ENCODE peak calls at places on chromosome 19, in eight cellular contexts. C, V, X, G, M, W, F and J are unnamed samples.

GRCh38 chr19:28905996-28906395 is 307.0 kb downstream of the UQCRFS1 start:
- DNase-seq in W (no peak), G (no peak), X (peak; percentile 82), F (no peak), M (no peak), V (no peak), C (no peak), J (no peak)

GRCh38 chr19:47650695-47651094 is 41.8 kb downstream of the BICRA start:
- DNase-seq in W (no peak), C (no peak), G (no peak), M (no peak), F (no peak), X (no peak), V (no peak), J (no peak)

GRCh38 chr19:50777830-50778303 is 7.6 kb downstream of the GPR32 start:
- DNase-seq in F (no peak), G (no peak), C (no peak), M (no peak), W (no peak), V (peak; percentile 69), X (peak; percentile 63), J (peak; percentile 85)

GRCh38 chr19:44718441-44719261 is 19.7 kb downstream of the CEACAM16 start:
- DNase-seq in W (peak; percentile 98), C (peak; percentile 54), M (peak; percentile 61), X (no peak), V (no peak), F (no peak), G (peak; percentile 73), J (no peak)

GRCh38 chr19:36526581-36526980 is 1.5 kb downstream of the ZNF260 start:
- DNase-seq in V (no peak), C (no peak), F (no peak), X (peak; percentile 48), G (peak; percentile 26), M (no peak), W (no peak), J (no peak)

GRCh38 chr19:10284641-10285278 is 2.0 kb upstream of the ICAM4 start:
- DNase-seq in W (no peak), X (no peak), G (no peak), C (no peak), F (no peak), V (no peak), M (no peak), J (no peak)

GRCh38 chr19:15197275-15198005 is 3.4 kb downstream of the NOTCH3 start:
- DNase-seq in F (no peak), W (no peak), M (no peak), G (no peak), X (peak; percentile 37), C (no peak), V (peak; percentile 98), J (no peak)

GRCh38 chr19:43798546-43799409 is 3.5 kb downstream of the LYPD5 start:
- DNase-seq in W (no peak), X (peak; percentile 63), V (no peak), C (no peak), M (peak; percentile 76), G (peak; percentile 42), F (peak; percentile 70), J (peak; percentile 39)

GRCh38 chr19:6822311-6822670 is 49.8 kb downstream of the VAV1 start:
- DNase-seq in C (no peak), F (no peak), G (no peak), X (no peak), W (no peak), M (no peak), V (no peak), J (no peak)

GRCh38 chr19:53904909-53905308 is 4.2 kb upstream of the CACNG7 start:
- DNase-seq in F (no peak), C (no peak), W (no peak), V (no peak), X (no peak), M (peak; percentile 77), G (no peak), J (no peak)

GRCh38 chr19:46748325-46749109 is 2.3 kb upstream of the STRN4 start:
- DNase-seq in X (peak; percentile 73), F (no peak), C (no peak), W (peak; percentile 69), M (peak; percentile 63), V (peak; percentile 78), G (peak; percentile 41), J (peak; percentile 81)

GRCh38 chr19:31132753-31133110 is 216.5 kb downstream of the TSHZ3 start:
- DNase-seq in F (no peak), V (no peak), G (no peak), C (no peak), M (no peak), X (no peak), W (no peak), J (no peak)

GRCh38 chr19:52946322-52947310 is 16.1 kb downstream of the ZNF816 start:
- DNase-seq in G (peak; percentile 25), V (no peak), W (peak; percentile 15), F (no peak), C (no peak), X (peak; percentile 53), M (peak; percentile 77), J (no peak)

GRCh38 chr19:39398297-39398864 is 7.2 kb downstream of the MED29 start:
- DNase-seq in X (peak; percentile 97), G (peak; percentile 74), C (peak; percentile 65), M (peak; percentile 42), V (no peak), F (peak; percentile 69), W (no peak), J (no peak)

GRCh38 chr19:18308051-18308947 is 14.6 kb downstream of the LSM4 start:
- DNase-seq in G (no peak), W (no peak), C (no peak), F (no peak), X (no peak), M (no peak), V (no peak), J (no peak)

GRCh38 chr19:16168465-16169081 is 4.8 kb downstream of the CIB3 start:
- DNase-seq in V (no peak), C (peak; percentile 23), G (peak; percentile 28), F (no peak), W (no peak), M (peak; percentile 61), X (peak; percentile 14), J (no peak)

GRCh38 chr19:35013047-35013819 is 13.1 kb downstream of the GRAMD1A start:
- DNase-seq in X (peak; percentile 65), G (peak; percentile 47), M (peak; percentile 36), W (peak; percentile 75), V (peak; percentile 77), F (no peak), C (peak; percentile 19), J (peak; percentile 71)

GRCh38 chr19:4379383-4380253 is 20.7 kb downstream of the SH3GL1 start:
- DNase-seq in V (no peak), G (peak; percentile 80), W (peak; percentile 38), C (peak; percentile 69), X (peak; percentile 45), M (peak; percentile 91), F (no peak), J (peak; percentile 57)
- H3K27ac ChIP-seq in V (no peak overlapping the region), G (no peak overlapping the region), W (no peak overlapping the region), C (no peak overlapping the region), X (no peak overlapping the region), M (peak overlapping the region; percentile 56), F (peak overlapping the region; percentile 37), J (peak overlapping the region; percentile 19)

DNA sequence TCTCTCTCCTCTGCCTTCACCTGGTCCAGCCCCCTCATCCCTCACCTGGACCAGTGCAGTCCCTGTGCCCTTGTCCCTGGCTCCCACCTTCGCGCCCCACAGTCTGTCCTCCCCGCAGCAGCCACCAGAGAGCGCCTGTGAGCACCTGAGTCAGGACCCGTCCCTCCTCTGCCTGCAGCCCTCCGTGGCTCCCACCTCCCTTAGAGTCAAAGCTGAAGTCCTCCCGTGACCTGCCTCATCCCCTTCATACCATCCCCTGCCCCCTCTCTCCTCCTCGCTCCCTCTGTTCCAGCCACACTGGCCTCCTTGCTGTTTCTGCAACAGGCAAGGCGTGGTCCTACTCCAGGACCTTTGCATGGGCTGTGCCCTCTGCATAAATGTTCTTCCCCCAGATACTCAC is 10.3 kb downstream of the CELF5 start:
- DNase-seq in M (no peak), V (peak; percentile 42), X (no peak), F (no peak), G (no peak), C (no peak), W (no peak), J (no peak)
- H3K27me3 ChIP-seq in M (no peaks in the 10 kb centered on the region), V (no peaks in the 10 kb centered on the region), X (peaks cover 6% of the 10 kb centered on the region), F (peaks cover 3% of the 10 kb centered on the region), G (peaks cover 11% of the 10 kb centered on the region), C (peaks cover 2% of the 10 kb centered on the region), W (no peaks in the 10 kb centered on the region), J (no peaks in the 10 kb centered on the region)

GRCh38 chr19:7916908-7917291 is 2.3 kb downstream of the TGFBR3L start:
- DNase-seq in X (no peak), G (no peak), F (no peak), C (no peak), W (no peak), M (no peak), V (no peak), J (no peak)

GRCh38 chr19:7918615-7919421 is 1.3 kb upstream of the SNAPC2 start:
- DNase-seq in V (no peak), W (no peak), C (no peak), F (no peak), M (no peak), G (no peak), X (no peak), J (no peak)

GRCh38 chr19:7916137-7916907 is 1.7 kb downstream of the TGFBR3L start:
- DNase-seq in F (no peak), X (peak; percentile 78), C (no peak), M (peak; percentile 42), G (no peak), W (no peak), V (peak; percentile 24), J (peak; percentile 69)

GRCh38 chr19:7915250-7916136 is 863 bp downstream of the TGFBR3L start:
- DNase-seq in X (no peak), V (no peak), M (no peak), G (no peak), F (no peak), C (no peak), W (no peak), J (no peak)

DNA sequence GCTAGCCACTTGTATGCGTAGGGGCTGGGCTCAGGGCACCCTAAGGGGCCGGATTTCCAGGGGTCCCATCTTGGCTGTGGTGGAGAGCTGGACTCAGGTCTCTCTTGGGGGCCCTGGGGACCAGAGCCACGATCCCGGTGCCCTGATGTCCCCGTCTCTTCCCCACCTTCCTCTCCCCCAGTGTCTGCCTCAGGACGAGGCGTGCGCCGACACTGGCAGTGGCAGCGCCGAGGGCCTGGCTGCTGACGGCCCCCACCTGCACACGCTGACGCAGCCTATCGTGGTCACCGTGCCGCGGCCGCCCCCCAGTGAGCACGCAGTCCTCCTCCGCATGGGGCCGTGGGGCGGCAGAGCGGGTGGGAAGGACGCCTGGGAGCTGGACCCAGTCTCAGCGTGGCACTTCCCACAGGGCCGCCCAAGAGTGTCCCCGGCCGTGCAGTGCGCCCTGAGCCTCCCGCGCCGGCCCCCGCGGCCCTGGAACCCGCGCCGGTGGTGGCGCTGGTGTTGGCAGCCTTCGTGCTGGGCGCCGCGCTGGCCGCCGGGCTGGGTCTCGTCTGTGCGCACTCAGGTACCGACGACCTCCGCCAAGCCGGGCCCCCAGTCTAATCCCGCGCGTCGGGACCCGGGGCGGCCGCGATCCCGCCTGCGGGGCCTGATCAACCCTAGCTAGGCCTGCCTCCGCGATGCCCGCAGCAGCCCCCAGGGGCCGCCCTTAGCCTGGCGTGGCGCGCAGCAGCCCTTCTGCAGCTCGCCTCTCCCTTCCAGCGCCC is 2.7 kb upstream of the SNAPC2 start:
- DNase-seq in X (peak; percentile 88), W (peak; percentile 56), V (no peak), M (peak; percentile 75), G (peak; percentile 48), F (no peak), C (peak; percentile 19), J (peak; percentile 79)
- TF ChIP-seq EZH2 in X (no peak), W (peak; percentile 65), V (no peak), M (no peak), G (peak; percentile 67), F (no peak), C (peak; percentile 80), J (no peak)

GRCh38 chr19:55325172-55325571 is at the start of gene TMEM150B:
- DNase-seq in W (no peak), F (no peak), G (no peak), V (no peak), C (no peak), X (no peak), M (no peak), J (no peak)
- H3K27ac ChIP-seq in W (no peak within 1 kb of the TSS), F (no peak within 1 kb of the TSS), G (no peak within 1 kb of the TSS), V (no peak within 1 kb of the TSS), C (no peak within 1 kb of the TSS), X (no peak within 1 kb of the TSS), M (no peak within 1 kb of the TSS), J (no peak within 1 kb of the TSS)